ENCODE peak calls at places on chromosomes 2 and 18, in eight cellular contexts. M, C, W, A, J, Y, R and L are unnamed samples.

GRCh38 chr2:174495365-174496012 is 8.7 kb upstream of the GPR155 start:
- DNase-seq in Y (no peak), R (no peak), C (no peak), J (no peak), A (no peak), W (no peak), M (no peak), L (no peak)

GRCh38 chr18:57980573-57981348 is 63.3 kb upstream of the NEDD4L start:
- DNase-seq in C (no peak), R (no peak), A (no peak), J (no peak), M (no peak), W (no peak), Y (no peak), L (no peak)

GRCh38 chr18:64438178-64438577 is 289.3 kb upstream of the LINC00305 start:
- DNase-seq in Y (no peak), W (no peak), M (no peak), J (no peak), C (no peak), A (no peak), R (no peak), L (no peak)

GRCh38 chr2:26245231-26245732 is 543 bp downstream of the HADHB start:
- DNase-seq in J (no peak), Y (peak; percentile 79), W (peak; percentile 60), C (no peak), M (no peak), A (peak; percentile 39), R (no peak), L (no peak)

GRCh38 chr2:108396845-108397244 is 19.1 kb downstream of the SULT1C4 start:
- DNase-seq in W (no peak), R (no peak), J (peak; percentile 32), Y (no peak), M (no peak), C (no peak), A (peak; percentile 70), L (peak; percentile 36)

GRCh38 chr2:108403494-108403893 is 25.7 kb downstream of the SULT1C4 start:
- DNase-seq in W (no peak), J (peak; percentile 65), M (no peak), C (peak; percentile 17), A (peak; percentile 26), Y (peak; percentile 45), R (no peak), L (no peak)

GRCh38 chr18:45726603-45727002 is 2.6 kb downstream of the SLC14A1 start:
- DNase-seq in M (no peak), Y (no peak), C (no peak), J (peak; percentile 90), R (no peak), A (no peak), W (no peak), L (no peak)

GRCh38 chr2:166410828-166411472 is 35.2 kb upstream of the SCN9A start:
- DNase-seq in A (peak; percentile 88), Y (no peak), W (no peak), M (no peak), C (no peak), R (no peak), J (peak; percentile 32), L (peak; percentile 57)

GRCh38 chr2:224257176-224257575 is 144.7 kb downstream of the FAM124B start:
- DNase-seq in J (no peak), R (no peak), A (no peak), C (no peak), W (no peak), Y (no peak), M (no peak), L (no peak)

GRCh38 chr2:28430790-28431418 is 38.2 kb downstream of the FOSL2 start:
- DNase-seq in Y (no peak), W (no peak), R (no peak), M (no peak), J (no peak), C (no peak), A (no peak), L (no peak)

GRCh38 chr2:232979871-232980461 is 33.1 kb downstream of the NGEF start:
- DNase-seq in R (peak; percentile 90), Y (peak; percentile 75), C (peak; percentile 79), J (peak; percentile 37), A (peak; percentile 41), W (no peak), M (no peak), L (peak; percentile 56)

GRCh38 chr2:144261966-144262365 is 258.0 kb downstream of the ZEB2 start:
- DNase-seq in J (no peak), Y (no peak), R (no peak), M (no peak), A (no peak), W (no peak), C (no peak), L (no peak)

GRCh38 chr2:185187421-185187820 is 551.2 kb upstream of the FSIP2 start:
- DNase-seq in M (no peak), J (peak; percentile 10), Y (no peak), C (no peak), W (no peak), A (no peak), R (no peak), L (no peak)